ENCODE peak calls at places on chromosome 20, in seven cellular contexts. O, L, T, N, Y, U and A are unnamed samples.

GRCh38 chr20:4289875-4290274 is 274.5 kb upstream of the RNF24 start:
- DNase-seq in Y (no peak), N (no peak), U (no peak), T (no peak), L (no peak), O (no peak), A (no peak)

GRCh38 chr20:47355489-47356219 is 845 bp downstream of the ZMYND8 start:
- DNase-seq in U (no peak), Y (no peak), T (no peak), N (no peak), L (peak; percentile 55), O (no peak), A (peak; percentile 39)

GRCh38 chr20:61587910-61588309 is 335.8 kb downstream of the CDH4 start:
- DNase-seq in U (no peak), O (no peak), Y (no peak), N (no peak), L (peak; percentile 13), T (no peak), A (no peak)

GRCh38 chr20:59850018-59850641 is 83.3 kb downstream of the SYCP2 start:
- DNase-seq in U (no peak), O (no peak), L (peak; percentile 46), T (peak; percentile 42), N (no peak), Y (peak; percentile 20), A (peak; percentile 5)

GRCh38 chr20:34567885-34568865 is 9.7 kb downstream of the MAP1LC3A start:
- DNase-seq in L (peak; percentile 27), O (no peak), Y (no peak), N (no peak), U (no peak), T (no peak), A (no peak)

GRCh38 chr20:58705525-58705924 is 12.9 kb downstream of the NPEPL1 start:
- DNase-seq in U (no peak), T (no peak), L (no peak), N (no peak), O (no peak), Y (no peak), A (no peak)

GRCh38 chr20:16222859-16223411 is 350.3 kb downstream of the KIF16B start:
- DNase-seq in U (no peak), L (no peak), Y (no peak), N (no peak), O (no peak), T (no peak), A (no peak)

GRCh38 chr20:54452277-54452676 is 23.1 kb upstream of the DOK5 start:
- DNase-seq in L (no peak), U (no peak), O (no peak), N (no peak), Y (no peak), T (no peak), A (no peak)

GRCh38 chr20:20637998-20638397 is 74.4 kb downstream of the RALGAPA2 start:
- DNase-seq in U (no peak), O (no peak), Y (no peak), T (no peak), N (no peak), L (no peak), A (no peak)

GRCh38 chr20:47713941-47714450 is 71.3 kb downstream of the SULF2 start:
- DNase-seq in Y (no peak), O (no peak), T (peak; percentile 27), L (no peak), U (no peak), N (no peak), A (no peak)

GRCh38 chr20:63344616-63345327 is 16.4 kb downstream of the CHRNA4 start:
- DNase-seq in N (no peak), O (no peak), U (no peak), L (no peak), Y (no peak), T (no peak), A (no peak)
- H3K4me2 ChIP-seq in N (no peak overlapping the region), O (no peak overlapping the region), U (no peak overlapping the region), L (no peak overlapping the region), Y (no peak overlapping the region), T (no peak overlapping the region), A (no peak overlapping the region)

GRCh38 chr20:1817577-1818211 is 77.5 kb upstream of the SIRPA start:
- DNase-seq in Y (no peak), N (no peak), U (no peak), O (peak; percentile 15), L (no peak), T (no peak), A (no peak)
- H3K4ac ChIP-seq in Y (no peak overlapping the region), N (no peak overlapping the region), U (no peak overlapping the region), O (no peak overlapping the region), L (no peak overlapping the region), T (peak overlapping the region; percentile 83), A (no peak overlapping the region)

GRCh38 chr20:32456869-32457421 is 98.8 kb downstream of the ASXL1 start:
- DNase-seq in O (peak; percentile 79), T (peak; percentile 17), L (peak; percentile 78), N (peak; percentile 93), U (no peak), Y (peak; percentile 75), A (peak; percentile 76)
- H3K4me2 ChIP-seq in O (no peak overlapping the region), T (peak overlapping the region; percentile 76), L (peak overlapping the region; percentile 81), N (peak overlapping the region; percentile 82), U (peak overlapping the region; percentile 65), Y (peak overlapping the region; percentile 86), A (peak overlapping the region; percentile 71)

DNA sequence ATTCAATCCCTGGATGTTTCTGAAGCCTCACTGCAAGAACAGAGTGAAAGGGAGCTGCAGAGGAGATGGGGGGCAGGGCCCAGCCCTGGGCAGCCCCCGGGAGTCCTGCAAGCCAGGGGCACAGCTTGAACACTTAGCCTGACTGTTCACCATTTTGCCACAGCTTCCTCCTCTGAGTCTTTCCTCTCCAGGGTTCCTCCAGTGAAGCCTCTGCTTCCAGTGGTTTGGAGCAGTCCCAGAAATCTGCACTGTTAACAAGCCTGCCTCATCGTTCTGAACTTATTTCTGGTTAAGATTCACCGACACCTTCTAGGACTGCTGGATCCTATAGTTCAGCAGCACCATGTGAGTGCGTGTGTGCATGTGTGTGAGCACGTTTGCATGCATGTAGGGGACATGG is 24.5 kb downstream of the CEBPB start:
- DNase-seq in L (no peak), N (no peak), O (no peak), T (peak; percentile 58), U (no peak), Y (no peak), A (peak; percentile 37)
- H3K4ac ChIP-seq in L (no peak overlapping the region), N (no peak overlapping the region), O (no peak overlapping the region), T (peak overlapping the region; percentile 33), U (no peak overlapping the region), Y (no peak overlapping the region), A (peak overlapping the region; percentile 20)

GRCh38 chr20:46132705-46133120 is 14.6 kb downstream of the CD40 start:
- DNase-seq in N (peak; percentile 93), Y (peak; percentile 68), U (peak; percentile 40), O (peak; percentile 83), T (peak; percentile 43), L (peak; percentile 65), A (peak; percentile 54)
- H3K4me2 ChIP-seq in N (no peak overlapping the region), Y (no peak overlapping the region), U (no peak overlapping the region), O (no peak overlapping the region), T (no peak overlapping the region), L (no peak overlapping the region), A (no peak overlapping the region)

GRCh38 chr20:23198815-23199214 is 112.7 kb upstream of the CD93 start:
- DNase-seq in U (no peak), N (no peak), O (no peak), T (no peak), L (no peak), Y (no peak), A (no peak)
- H3K4ac ChIP-seq in U (no peak overlapping the region), N (no peak overlapping the region), O (no peak overlapping the region), T (no peak overlapping the region), L (no peak overlapping the region), Y (no peak overlapping the region), A (no peak overlapping the region)

GRCh38 chr20:48797275-48797825 is 30.4 kb downstream of the PREX1 start:
- DNase-seq in N (peak; percentile 58), U (no peak), O (no peak), L (no peak), T (no peak), Y (no peak), A (no peak)
- H3K4me2 ChIP-seq in N (no peak overlapping the region), U (no peak overlapping the region), O (no peak overlapping the region), L (no peak overlapping the region), T (no peak overlapping the region), Y (no peak overlapping the region), A (no peak overlapping the region)

GRCh38 chr20:57457243-57457761 is 66.1 kb downstream of the RBM38 start:
- DNase-seq in U (no peak), Y (no peak), T (no peak), O (no peak), L (no peak), N (no peak), A (no peak)
- H3K4ac ChIP-seq in U (no peak overlapping the region), Y (no peak overlapping the region), T (no peak overlapping the region), O (no peak overlapping the region), L (no peak overlapping the region), N (peak overlapping the region; percentile 8), A (no peak overlapping the region)

GRCh38 chr20:7926323-7926722 is 13.9 kb downstream of the HAO1 start:
- DNase-seq in N (no peak), Y (no peak), U (no peak), T (no peak), O (no peak), L (no peak), A (no peak)
- H3K4me2 ChIP-seq in N (no peak overlapping the region), Y (no peak overlapping the region), U (no peak overlapping the region), T (no peak overlapping the region), O (no peak overlapping the region), L (no peak overlapping the region), A (no peak overlapping the region)